ENCODE peak calls at places on chromosomes 2 and 18, in four cellular contexts. F, U, C and I are unnamed samples.

GRCh38 chr2:140353541-140353940 is 1573.4 kb upstream of the NXPH2 start:
- DNase-seq in F (no peak), U (no peak), C (no peak), I (no peak)

GRCh38 chr2:149223472-149224062 is 106.8 kb upstream of the LYPD6 start:
- DNase-seq in C (no peak), U (no peak), F (no peak), I (no peak)

GRCh38 chr2:182868423-182868822 is 2.0 kb upstream of the FRZB start:
- DNase-seq in F (no peak), C (no peak), U (no peak), I (no peak)

GRCh38 chr2:128753321-128753720 is 434.7 kb upstream of the HS6ST1 start:
- DNase-seq in C (no peak), F (no peak), U (no peak), I (no peak)

GRCh38 chr2:218255441-218255840 is 5.4 kb upstream of the GPBAR1 start:
- DNase-seq in F (no peak), C (no peak), U (no peak), I (no peak)

GRCh38 chr18:24051256-24051947 is 36.8 kb downstream of the TTC39C start:
- DNase-seq in F (no peak), U (peak; percentile 27), C (peak; percentile 90), I (no peak)

GRCh38 chr2:128354161-128354560 is 35.5 kb upstream of the HS6ST1 start:
- DNase-seq in F (no peak), U (no peak), C (no peak), I (no peak)

GRCh38 chr18:10872297-10872696 is 277.1 kb downstream of the PIEZO2 start:
- DNase-seq in C (no peak), U (no peak), F (no peak), I (no peak)

GRCh38 chr18:48674758-48675157 is 135.9 kb downstream of the CTIF start:
- DNase-seq in C (no peak), F (no peak), U (no peak), I (no peak)

GRCh38 chr18:48609114-48609513 is 70.3 kb downstream of the CTIF start:
- DNase-seq in U (no peak), F (no peak), C (no peak), I (no peak)

GRCh38 chr2:127675335-127676261 is at the start of gene LIMS2:
- DNase-seq in F (no peak), C (no peak), U (no peak), I (no peak)

GRCh38 chr2:179195146-179195545 is 69.5 kb downstream of the SESTD1 start:
- DNase-seq in F (no peak), U (no peak), C (no peak), I (no peak)

GRCh38 chr2:179191110-179191509 is 73.5 kb downstream of the SESTD1 start:
- DNase-seq in U (no peak), C (peak; percentile 58), F (no peak), I (no peak)

DNA sequence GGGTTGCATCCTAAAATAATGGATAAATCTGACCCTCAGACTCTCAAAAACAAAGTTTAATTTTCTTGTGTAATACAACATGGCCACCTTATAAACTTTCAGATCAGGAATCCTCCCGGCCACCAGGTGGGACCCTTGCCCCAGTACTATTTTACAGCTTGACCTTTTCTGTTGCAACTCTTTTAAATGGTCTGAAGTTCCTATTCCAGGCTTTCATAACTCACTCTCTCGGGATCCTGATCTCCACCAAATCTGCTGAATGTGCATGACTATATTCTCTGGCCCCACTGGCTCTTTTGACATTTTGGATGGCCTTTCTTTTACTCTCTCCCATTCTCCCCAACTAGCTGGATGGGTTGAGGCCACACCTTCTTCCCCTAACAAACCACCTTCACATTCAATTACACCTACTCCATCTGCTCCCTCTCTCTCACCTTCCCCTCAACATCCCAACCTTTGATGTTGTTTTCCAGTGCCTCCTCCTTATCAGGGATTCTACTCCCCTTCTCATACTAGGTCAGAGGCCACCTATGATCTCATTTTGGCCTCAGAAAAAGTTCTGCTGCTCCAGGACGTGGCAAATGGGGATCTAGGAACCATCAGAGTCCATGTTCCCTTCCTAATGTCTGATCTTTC is 70.8 kb downstream of the SESTD1 start:
- DNase-seq in U (no peak), F (no peak), C (peak; percentile 32), I (no peak)
- TF ChIP-seq REST in U (no peak), F (no peak), C (no peak), I (no peak)

DNA sequence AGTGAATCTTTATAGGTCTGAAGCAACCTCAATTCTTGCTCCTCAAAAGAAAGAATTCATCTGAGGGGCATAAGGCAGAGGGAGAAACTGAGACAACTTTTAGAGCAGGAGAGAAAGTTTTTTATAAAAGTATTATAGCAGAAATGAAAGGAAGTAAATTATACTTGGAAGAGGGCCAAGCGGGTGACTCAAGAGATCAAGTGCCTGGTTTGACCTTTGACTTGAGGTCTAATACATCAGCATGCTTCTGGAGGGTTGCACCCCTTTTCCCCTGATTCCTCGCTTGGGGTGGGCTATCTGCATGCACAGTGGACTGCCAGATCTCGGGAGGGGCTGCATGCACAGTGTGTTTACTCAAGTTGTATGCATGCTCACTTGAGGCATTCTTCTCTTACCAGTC is 268.5 kb upstream of the LRATD1 start:
- DNase-seq in C (no peak), U (no peak), F (no peak), I (no peak)
- TF ChIP-seq SRF in C (no peak), U (no peak), F (no peak), I (no peak)

GRCh38 chr2:29296585-29296984 is 181.4 kb downstream of the CLIP4 start:
- DNase-seq in U (no peak), C (no peak), F (no peak), I (no peak)

GRCh38 chr2:29290293-29291052 is 175.3 kb downstream of the CLIP4 start:
- DNase-seq in F (no peak), C (no peak), U (no peak), I (no peak)

GRCh38 chr2:29295843-29296242 is 180.6 kb downstream of the CLIP4 start:
- DNase-seq in U (no peak), F (no peak), C (no peak), I (peak; percentile 18)

GRCh38 chr2:29293830-29294438 is 178.7 kb downstream of the CLIP4 start:
- DNase-seq in U (no peak), C (peak; percentile 19), F (peak; percentile 45), I (peak; percentile 16)
- TF ChIP-seq ATF3 in U (no peak), C (no peak), F (no peak), I (no peak)

DNA sequence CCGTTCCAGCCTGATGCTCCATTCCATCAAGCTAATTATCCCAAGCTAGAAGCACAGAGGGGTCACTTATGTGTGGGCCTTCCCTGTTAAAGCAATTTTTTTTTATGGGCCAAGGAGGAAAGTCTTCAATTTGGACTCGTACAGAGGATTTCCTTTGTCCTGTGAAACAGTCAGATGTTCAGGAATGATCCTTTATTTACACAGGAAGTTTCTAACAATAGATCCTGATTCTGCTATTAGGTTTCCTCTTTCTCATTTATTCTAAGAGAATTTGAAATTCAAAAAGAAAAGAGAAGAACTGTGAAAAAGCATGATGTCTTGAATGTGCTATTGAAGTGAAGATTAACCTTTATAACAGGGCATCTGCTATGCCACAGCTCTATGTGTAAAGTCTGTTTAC is 105.3 kb upstream of the FAM98A start:
- DNase-seq in U (no peak), C (no peak), F (no peak), I (no peak)
- TF ChIP-seq REST in U (no peak), C (no peak), F (no peak), I (no peak)

GRCh38 chr2:88540346-88540745 is 86.9 kb downstream of the EIF2AK3 start:
- DNase-seq in C (no peak), U (no peak), F (no peak), I (no peak)

GRCh38 chr2:88549616-88550292 is 77.5 kb downstream of the EIF2AK3 start:
- DNase-seq in C (no peak), U (no peak), F (no peak), I (no peak)

GRCh38 chr2:88542668-88543067 is 84.6 kb downstream of the EIF2AK3 start:
- DNase-seq in C (no peak), U (no peak), F (no peak), I (no peak)

GRCh38 chr2:88543541-88544057 is 83.7 kb downstream of the EIF2AK3 start:
- DNase-seq in C (no peak), F (no peak), U (no peak), I (no peak)

DNA sequence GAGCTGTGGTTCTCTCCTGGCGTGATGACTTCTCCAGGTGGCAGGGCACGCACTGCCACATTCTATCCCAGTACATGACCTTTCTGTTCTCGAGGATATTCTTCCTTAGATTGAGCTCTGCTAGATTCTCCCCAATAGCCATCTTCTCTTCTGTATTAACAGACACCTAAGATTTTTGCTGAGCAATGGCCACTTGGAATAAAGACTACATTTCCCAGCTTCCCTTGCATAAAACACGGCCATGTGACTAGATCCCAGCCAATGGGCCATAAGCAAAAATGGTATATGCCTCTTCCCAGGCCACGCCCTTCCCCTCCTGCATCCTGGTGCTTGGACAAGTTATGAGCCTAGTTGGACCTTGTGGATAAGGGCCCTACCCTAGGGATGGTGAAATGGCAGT is 82.1 kb downstream of the EIF2AK3 start:
- DNase-seq in F (peak; percentile 83), U (no peak), C (peak; percentile 40), I (peak; percentile 81)
- TF ChIP-seq SRF in F (no peak), U (no peak), C (no peak), I (no peak)

DNA sequence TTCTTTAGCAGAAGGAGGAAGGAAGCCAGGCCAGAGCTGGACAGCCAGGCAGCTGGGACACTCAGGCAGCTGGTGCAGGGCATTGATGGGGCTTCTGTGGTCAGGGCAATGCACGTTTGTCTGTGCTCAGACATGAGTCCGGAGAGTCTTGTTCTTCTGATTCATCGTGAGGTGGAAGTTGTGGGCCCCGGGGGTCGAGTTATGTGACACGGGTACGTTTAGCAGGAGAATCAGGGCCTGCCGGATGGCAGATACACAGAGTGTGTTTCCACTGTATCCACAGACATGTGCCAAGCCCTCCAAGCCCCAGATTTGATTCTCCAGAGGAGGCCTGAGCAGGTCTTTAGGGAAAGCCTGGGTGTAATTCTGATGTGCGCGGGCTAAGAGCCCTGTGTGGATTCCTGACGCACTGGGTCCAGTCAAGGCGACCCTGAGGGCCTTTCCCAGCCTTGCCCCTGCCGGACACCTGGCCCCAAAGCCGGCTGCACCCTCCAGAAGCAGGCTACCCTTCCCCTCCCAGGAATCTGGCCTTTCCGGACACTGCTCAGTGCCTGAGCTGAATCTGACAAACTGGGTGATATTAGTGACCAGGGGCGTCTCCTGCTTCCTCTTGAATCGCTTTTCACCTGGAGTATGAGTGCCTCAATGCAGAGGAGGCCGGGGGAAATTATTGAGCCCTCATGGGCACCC is 10.1 kb downstream of the ARHGEF4 start:
- DNase-seq in F (no peak), C (no peak), U (no peak), I (no peak)
- TF ChIP-seq ATF3 in F (no peak), C (no peak), U (no peak), I (no peak)

GRCh38 chr2:14237902-14238301 is 394.6 kb upstream of the LRATD1 start:
- DNase-seq in F (no peak), U (no peak), C (no peak), I (no peak)
- TF ChIP-seq REST in F (no peak), U (no peak), C (no peak), I (no peak)